ENCODE peak calls at places on chromosomes 1 and 21, in four cellular contexts. E is RPMI7951, N is kidney glomerular epithelial cell, M is HuH-7.5. W is an unnamed sample.

GRCh38 chr21:33206771-33207290 is 22.9 kb upstream of the IFNAR2 start:
- DNase-seq in E (no peak), N (no peak), M (no peak), W (no peak)

GRCh38 chr1:59438058-59438560 is 141.2 kb downstream of the FGGY start:
- DNase-seq in E (no peak), N (no peak), M (no peak), W (no peak)

GRCh38 chr1:228311091-228311490 is 95.5 kb downstream of the TRIM11 start:
- DNase-seq in E (no peak), N (no peak), M (no peak), W (no peak)

GRCh38 chr21:15301736-15302135 is 236.9 kb upstream of the NRIP1 start:
- DNase-seq in E (no peak), N (peak), M (no peak), W (no peak)

GRCh38 chr1:105874621-105875020 is 1181.9 kb upstream of the PRMT6 start:
- DNase-seq in E (no peak), N (no peak), M (no peak), W (no peak)

GRCh38 chr1:182173791-182174190 is 112.3 kb upstream of the ZNF648 start:
- DNase-seq in E (no peak), N (no peak), M (no peak), W (no peak)

GRCh38 chr21:32813265-32813903 is 41.8 kb upstream of the PAXBP1 start:
- DNase-seq in E (no peak), N (no peak), M (no peak), W (no peak)

GRCh38 chr1:194705123-194705522 is 1518.7 kb upstream of the B3GALT2 start:
- DNase-seq in E (no peak), N (no peak), M (peak), W (no peak)

GRCh38 chr1:31374511-31375196 is 1.8 kb upstream of the FABP3 start:
- DNase-seq in E (peak), N (peak), M (no peak), W (no peak)

GRCh38 chr21:23308741-23309140 is 2298.5 kb downstream of the MRPL39 start:
- DNase-seq in E (no peak), N (no peak), M (no peak), W (no peak)

GRCh38 chr21:38520511-38520910 is 22.2 kb upstream of the ERG start:
- DNase-seq in E (peak), N (no peak), M (no peak), W (no peak)

GRCh38 chr1:152252157-152252556 is 28.2 kb upstream of the HRNR start:
- DNase-seq in E (peak), N (no peak), M (no peak), W (no peak)

GRCh38 chr21:30194701-30195299 is 21.1 kb downstream of the CLDN8 start:
- DNase-seq in E (peak), N (peak), M (no peak), W (peak)

GRCh38 chr1:208475951-208476824 is 232.0 kb upstream of the PLXNA2 start:
- DNase-seq in E (peak), N (peak), M (no peak), W (peak)

GRCh38 chr1:77218477-77219165 is 609 bp downstream of the PIGK start:
- DNase-seq in E (peak), N (peak), M (no peak), W (no peak)

GRCh38 chr1:56644941-56645662 is at the start of gene PRKAA2:
- DNase-seq in E (peak), N (no peak), M (peak), W (peak)

GRCh38 chr1:169091480-169091941 is 15.0 kb upstream of the ATP1B1 start:
- DNase-seq in E (no peak), N (peak), M (no peak), W (peak)

GRCh38 chr1:236603896-236604217 is 459 bp downstream of the HEATR1 start:
- DNase-seq in E (peak), N (no peak), M (no peak), W (no peak)

GRCh38 chr1:66434096-66434495 is 99.9 kb upstream of the SGIP1 start:
- DNase-seq in E (peak), N (no peak), M (no peak), W (no peak)

GRCh38 chr1:236147521-236148470 is 5.5 kb downstream of the GPR137B start:
- DNase-seq in E (no peak), N (no peak), M (no peak), W (no peak)

GRCh38 chr1:178960781-178961180 is 64.9 kb upstream of the FAM20B start:
- DNase-seq in E (no peak), N (no peak), M (no peak), W (no peak)

GRCh38 chr1:28864695-28865094 is 49.7 kb upstream of the EPB41 start:
- DNase-seq in E (no peak), N (no peak), M (peak), W (no peak)

GRCh38 chr1:35524106-35524505 is 33.1 kb downstream of the KIAA0319L start:
- DNase-seq in E (no peak), N (no peak), M (no peak), W (no peak)

GRCh38 chr1:193957556-193958095 is 771.2 kb upstream of the B3GALT2 start:
- DNase-seq in E (no peak), N (no peak), M (no peak), W (no peak)

W was measured in globus pallidus.